ENCODE peak calls at places on chromosomes 7 and 10, in ten cellular contexts. X is K562, M is esophagus muscularis mucosa, V is prostate gland, R is A549, C is H54, W is esophagus squamous epithelium, Y is GM12891, J is heart left ventricle, G is endothelial cell of umbilical vein. O is an unnamed sample.

GRCh38 chr10:79947083-79947415 is 1.9 kb downstream of the SFTPD start:
- DNase-seq in X (no peak), M (peak), V (no peak), R (no peak), C (no peak), W (no peak), Y (no peak), J (no peak), G (no peak), O (no peak)

GRCh38 chr10:44298713-44299112 is 86.2 kb downstream of the CXCL12 start:
- DNase-seq in X (no peak), M (peak), V (no peak), R (no peak), C (no peak), W (no peak), Y (no peak), J (no peak), G (no peak), O (no peak)

GRCh38 chr7:64875658-64876406 is 27.2 kb upstream of the ZNF273 start:
- DNase-seq in X (no peak), M (peak), V (no peak), R (no peak), C (no peak), W (no peak), Y (no peak), J (no peak), G (no peak), O (no peak)

GRCh38 chr10:21516270-21517131 is 9.0 kb downstream of the SKIDA1 start:
- DNase-seq in X (peak), M (no peak), V (peak), R (peak), C (no peak), W (no peak), Y (no peak), J (peak), G (peak), O (peak)

GRCh38 chr10:132839061-132839460 is 53.1 kb upstream of the NKX6-2 start:
- DNase-seq in X (no peak), M (no peak), V (no peak), R (no peak), C (no peak), W (no peak), Y (no peak), J (no peak), G (no peak), O (no peak)

GRCh38 chr10:129967579-129968019 is 3.5 kb upstream of the EBF3 start:
- DNase-seq in X (no peak), M (no peak), V (no peak), R (no peak), C (no peak), W (no peak), Y (no peak), J (no peak), G (no peak), O (no peak)

GRCh38 chr7:101537205-101537604 is 91.9 kb downstream of the MYL10 start:
- DNase-seq in X (no peak), M (no peak), V (no peak), R (no peak), C (peak), W (no peak), Y (no peak), J (no peak), G (no peak), O (no peak)

GRCh38 chr10:52106895-52107294 is 207.2 kb upstream of the DKK1 start:
- DNase-seq in X (no peak), M (no peak), V (no peak), R (no peak), C (no peak), W (no peak), Y (no peak), J (no peak), G (no peak), O (no peak)

GRCh38 chr7:148830897-148831692 is 53.0 kb downstream of the EZH2 start:
- DNase-seq in X (no peak), M (no peak), V (no peak), R (no peak), C (no peak), W (no peak), Y (no peak), J (no peak), G (no peak), O (no peak)

GRCh38 chr7:73809454-73810090 is 21.2 kb upstream of the CLDN4 start:
- DNase-seq in X (no peak), M (no peak), V (no peak), R (peak), C (no peak), W (no peak), Y (no peak), J (no peak), G (no peak), O (no peak)

GRCh38 chr7:29884399-29885272 is 78.3 kb downstream of the WIPF3 start:
- DNase-seq in X (no peak), M (peak), V (peak), R (no peak), C (no peak), W (no peak), Y (no peak), J (no peak), G (no peak), O (no peak)

GRCh38 chr10:6037422-6037821 is 24.7 kb downstream of the IL2RA start:
- DNase-seq in X (no peak), M (peak), V (no peak), R (no peak), C (no peak), W (no peak), Y (no peak), J (no peak), G (no peak), O (no peak)

GRCh38 chr7:129332354-129333056 is 101.7 kb upstream of the STRIP2 start:
- DNase-seq in X (no peak), M (no peak), V (no peak), R (peak), C (peak), W (no peak), Y (no peak), J (no peak), G (peak), O (no peak)

GRCh38 chr10:131943021-131943814 is 38.5 kb downstream of the BNIP3 start:
- DNase-seq in X (peak), M (no peak), V (no peak), R (peak), C (no peak), W (no peak), Y (no peak), J (no peak), G (no peak), O (peak)

DNA sequence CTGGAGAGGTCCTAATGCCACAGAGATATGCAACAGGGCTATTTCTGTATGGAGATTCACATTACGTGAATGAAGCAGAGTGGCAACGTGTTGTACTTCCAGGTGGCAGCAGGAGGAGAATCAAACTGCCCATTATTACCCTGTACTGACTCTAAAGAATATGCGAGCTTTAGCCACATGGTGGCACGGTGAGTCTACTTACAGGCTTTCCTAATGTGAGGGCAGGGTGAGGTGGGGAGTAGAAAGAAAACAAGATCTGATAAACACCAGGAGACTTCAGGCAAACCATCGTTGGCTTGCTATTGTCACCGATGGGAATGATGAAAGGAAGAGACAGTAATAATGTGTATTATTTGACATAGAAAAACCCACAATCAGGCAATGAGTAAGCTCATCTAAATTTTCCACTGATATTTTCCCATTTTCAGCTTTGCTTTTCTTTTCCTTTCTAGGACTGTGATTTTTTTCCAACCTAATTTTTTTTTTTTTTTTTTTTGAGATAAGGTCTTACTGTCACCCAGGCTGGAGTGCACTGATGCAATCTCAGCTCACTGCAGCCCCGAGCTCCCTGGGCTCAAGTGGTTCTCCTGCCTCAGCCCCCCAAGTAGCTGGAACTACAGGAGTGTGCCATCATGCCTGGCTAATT is 164.3 kb downstream of the BTAF1 start:
- DNase-seq in X (peak), M (no peak), V (peak), R (peak), C (peak), W (peak), Y (peak), J (peak), G (peak), O (peak)
- TF ChIP-seq POLR2A in X (no peak), M (no peak), V (no peak), R (no peak), C (no peak), W (no peak), Y (no peak), J (no peak), G (no peak), O (no peak)

DNA sequence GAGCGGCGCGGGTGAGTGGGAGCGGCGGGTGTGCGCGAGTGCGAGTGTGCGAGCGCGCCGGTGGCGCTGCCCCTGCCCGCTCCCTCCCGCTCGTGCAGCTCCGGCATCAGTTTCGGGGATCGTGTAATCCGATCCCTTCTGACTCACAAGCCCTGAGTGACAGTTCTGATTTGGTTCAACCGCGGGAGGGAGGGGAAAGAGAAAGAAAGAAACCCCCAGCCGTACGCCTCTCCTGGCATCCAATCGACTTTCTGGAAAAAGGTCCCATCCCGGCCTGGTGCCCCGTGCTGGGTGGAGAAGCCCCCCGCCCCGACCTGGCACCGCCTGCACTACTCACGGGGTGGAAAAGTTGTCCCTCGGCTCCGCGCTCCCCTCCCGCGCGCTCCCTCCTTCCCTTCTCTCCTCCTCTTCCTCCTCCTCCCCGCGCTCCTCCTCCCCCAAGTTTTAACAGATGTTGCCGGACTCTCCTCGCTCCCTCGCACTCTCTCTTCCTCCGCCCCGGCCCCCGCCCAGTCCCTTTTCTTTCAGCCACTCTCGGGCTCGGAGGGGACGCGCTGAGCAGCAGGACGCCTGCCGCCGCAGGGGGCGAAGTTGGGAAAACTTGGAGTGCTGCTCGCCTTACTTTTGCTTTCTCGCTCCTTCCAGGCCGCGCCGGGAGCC is at the start of gene GLI3:
- DNase-seq in X (peak), M (peak), V (peak), R (peak), C (peak), W (no peak), Y (peak), J (peak), G (peak), O (no peak)
- TF ChIP-seq POLR2A in X (no peak), M (no peak), V (peak), R (no peak), C (peak), W (peak), Y (no peak), J (peak), G (peak), O (no peak)

GRCh38 chr7:26201261-26202018 is at the start of gene CBX3:
- DNase-seq in X (peak), M (peak), V (peak), R (peak), C (peak), W (peak), Y (peak), J (peak), G (peak), O (peak)

GRCh38 chr7:26200113-26200443 is 468 bp downstream of the HNRNPA2B1 start:
- DNase-seq in X (peak), M (no peak), V (peak), R (peak), C (no peak), W (peak), Y (no peak), J (peak), G (peak), O (peak)

GRCh38 chr7:26200444-26201260 is at the start of gene HNRNPA2B1:
- DNase-seq in X (peak), M (peak), V (peak), R (peak), C (peak), W (peak), Y (peak), J (peak), G (peak), O (peak)

GRCh38 chr7:26199301-26200112 is 1.0 kb downstream of the HNRNPA2B1 start:
- DNase-seq in X (no peak), M (no peak), V (peak), R (peak), C (no peak), W (peak), Y (no peak), J (peak), G (peak), O (peak)

GRCh38 chr7:26202019-26202985 is 757 bp downstream of the CBX3 start:
- DNase-seq in X (peak), M (no peak), V (no peak), R (peak), C (no peak), W (no peak), Y (no peak), J (peak), G (peak), O (peak)
- TF ChIP-seq POLR2A in X (no peak), M (no peak), V (no peak), R (peak), C (peak), W (no peak), Y (no peak), J (no peak), G (no peak), O (no peak)

DNA sequence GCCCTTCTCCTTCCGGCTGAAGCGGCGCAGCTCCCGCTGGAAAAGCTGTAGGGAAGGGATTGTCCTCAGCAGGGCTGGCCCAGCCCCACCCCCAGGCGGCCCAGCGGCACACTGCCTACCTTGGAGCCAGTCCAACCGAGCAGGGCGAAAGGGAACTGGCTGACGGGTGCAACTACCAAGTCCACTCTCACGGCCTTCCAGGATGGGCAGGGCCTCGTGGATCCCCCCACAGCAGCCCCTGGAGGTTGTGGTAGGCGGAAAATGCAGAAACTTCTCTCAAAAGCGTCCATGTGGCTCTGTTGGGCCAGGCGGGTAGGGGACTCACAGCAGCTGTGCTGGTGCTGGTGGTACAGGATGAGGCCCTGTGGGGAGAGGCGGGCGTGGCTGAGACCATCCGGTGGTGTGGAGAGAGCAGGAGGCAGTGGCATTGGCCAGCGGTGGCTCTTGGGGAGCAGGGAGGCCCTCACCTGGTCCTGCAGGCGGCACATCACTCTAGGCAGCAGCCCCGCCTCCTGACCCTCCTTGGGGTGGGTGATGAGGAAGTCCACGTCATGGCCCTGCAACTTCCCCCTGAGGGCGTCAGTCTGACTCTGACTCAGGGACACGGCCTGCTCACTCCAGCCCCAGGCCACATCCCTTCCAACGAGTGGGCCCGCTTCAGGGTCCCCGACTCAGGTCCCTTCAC is 8.4 kb upstream of the PGAM2 start:
- DNase-seq in X (no peak), M (no peak), V (peak), R (no peak), C (peak), W (peak), Y (peak), J (peak), G (peak), O (peak)
- TF ChIP-seq POLR2A in X (no peak), M (no peak), V (no peak), R (no peak), C (peak), W (no peak), Y (peak), J (peak), G (peak), O (no peak)

DNA sequence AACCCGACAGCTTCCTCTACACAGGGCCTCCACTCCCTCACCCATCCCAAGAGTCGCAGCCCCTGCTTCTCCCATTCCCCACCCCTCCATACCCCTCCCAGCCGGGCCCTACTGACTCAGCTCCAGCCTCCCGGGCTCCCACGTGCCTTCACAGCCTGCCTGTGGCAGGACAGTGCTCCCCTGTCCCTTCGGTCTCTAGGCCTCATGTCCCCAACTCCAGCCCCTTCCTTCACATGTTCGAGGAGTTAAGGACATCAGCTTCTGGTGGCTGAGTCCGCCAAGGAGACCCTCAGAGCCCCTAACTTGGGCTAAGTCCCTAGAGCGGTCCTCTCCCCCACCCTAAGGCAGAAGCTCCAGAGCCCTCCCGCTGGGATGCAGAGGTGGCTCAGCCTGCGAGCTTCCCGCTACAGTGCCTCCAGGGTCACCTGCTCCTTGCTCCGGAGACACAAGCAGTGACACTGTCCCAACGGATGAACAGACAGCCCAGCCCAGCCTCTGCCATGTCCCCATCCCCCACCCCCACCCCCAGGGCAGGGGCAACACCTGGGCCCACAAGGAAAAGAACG is 800 bp downstream of the SMARCD3 start:
- DNase-seq in X (no peak), M (no peak), V (no peak), R (no peak), C (no peak), W (no peak), Y (no peak), J (peak), G (no peak), O (no peak)
- TF ChIP-seq POLR2A in X (no peak), M (no peak), V (no peak), R (no peak), C (no peak), W (no peak), Y (no peak), J (no peak), G (no peak), O (no peak)